ENCODE peak calls at places on chromosomes 4 and X, in seven cellular contexts. R is uterus, K is fibroblast of lung, Z is MM.1S, M is dorsolateral prefrontal cortex, Y is SK-N-SH, P is epithelial cell of proximal tubule. U is an unnamed sample.

GRCh38 chrX:40177942-40178715 is 80.4 kb upstream of the BCOR start:
- DNase-seq in R (no peak), K (no peak), Z (no peak), M (no peak), Y (no peak), P (no peak), U (no peak)

GRCh38 chr4:10704050-10704810 is 19.7 kb upstream of the CLNK start:
- DNase-seq in R (no peak), K (peak), Z (no peak), M (no peak), Y (no peak), P (no peak), U (no peak)

GRCh38 chrX:150841466-150842197 is 56.8 kb downstream of the CD99L2 start:
- DNase-seq in R (no peak), K (peak), Z (no peak), M (no peak), Y (no peak), P (no peak), U (peak)

GRCh38 chr4:8756816-8757215 is 114.8 kb downstream of the HMX1 start:
- DNase-seq in R (no peak), K (no peak), Z (no peak), M (no peak), Y (no peak), P (no peak), U (no peak)

GRCh38 chr4:73904491-73904890 is 35.3 kb downstream of the CXCL1 start:
- DNase-seq in R (no peak), K (peak), Z (no peak), M (no peak), Y (no peak), P (no peak), U (peak)

GRCh38 chrX:48957477-48957826 is at the start of gene OTUD5:
- DNase-seq in R (no peak), K (no peak), Z (no peak), M (peak), Y (peak), P (no peak), U (no peak)

GRCh38 chr4:20015825-20016224 is 235.9 kb upstream of the SLIT2 start:
- DNase-seq in R (no peak), K (peak), Z (no peak), M (no peak), Y (no peak), P (no peak), U (no peak)

GRCh38 chr4:40648742-40649281 is 19.1 kb upstream of the RBM47 start:
- DNase-seq in R (no peak), K (no peak), Z (no peak), M (no peak), Y (no peak), P (no peak), U (no peak)

GRCh38 chr4:124902111-124902510 is 189.6 kb upstream of the ANKRD50 start:
- DNase-seq in R (no peak), K (no peak), Z (no peak), M (no peak), Y (no peak), P (no peak), U (no peak)

GRCh38 chr4:77385124-77385969 is 220.3 kb upstream of the CXCL13 start:
- DNase-seq in R (peak), K (peak), Z (peak), M (peak), Y (peak), P (no peak), U (peak)

GRCh38 chr4:169968999-169969398 is 57.2 kb downstream of the MFAP3L start:
- DNase-seq in R (no peak), K (no peak), Z (no peak), M (no peak), Y (no peak), P (peak), U (peak)

GRCh38 chr4:120261117-120261516 is 194.5 kb upstream of the MAD2L1 start:
- DNase-seq in R (no peak), K (no peak), Z (no peak), M (no peak), Y (no peak), P (no peak), U (no peak)

GRCh38 chr4:53055274-53055673 is 193.2 kb downstream of the RASL11B start:
- DNase-seq in R (no peak), K (peak), Z (no peak), M (no peak), Y (peak), P (no peak), U (peak)

GRCh38 chr4:107599841-107600240 is 120.2 kb downstream of the PAPSS1 start:
- DNase-seq in R (no peak), K (no peak), Z (no peak), M (no peak), Y (no peak), P (no peak), U (no peak)

GRCh38 chr4:183798921-183799307 is 106.2 kb upstream of the STOX2 start:
- DNase-seq in R (no peak), K (no peak), Z (no peak), M (no peak), Y (no peak), P (no peak), U (no peak)
- TF ChIP-seq CTCF in R (no peak), K (no peak), Z (no peak), M (no peak), Y (no peak), P (no peak), U (no peak)

GRCh38 chr4:185932491-185932890 is 120.5 kb upstream of the SORBS2 start:
- DNase-seq in R (no peak), K (no peak), Z (no peak), M (no peak), Y (no peak), P (no peak), U (peak)
- H3K4me3 ChIP-seq in R (no peak), K (no peak), Z (no peak), M (no peak), Y (no peak), P (no peak), U (peak)

GRCh38 chrX:119880552-119881437 is 9.2 kb downstream of the NDUFA1 start:
- DNase-seq in R (no peak), K (peak), Z (peak), M (no peak), Y (peak), P (no peak), U (peak)
- TF ChIP-seq CTCF in R (peak), K (peak), Z (peak), M (peak), Y (peak), P (peak), U (peak)

GRCh38 chr4:105710012-105710600 is 1.5 kb downstream of the GSTCD start:
- DNase-seq in R (no peak), K (no peak), Z (no peak), M (no peak), Y (peak), P (no peak), U (no peak)
- H3K4me3 ChIP-seq in R (no peak), K (no peak), Z (peak), M (no peak), Y (peak), P (peak), U (no peak)

GRCh38 chrX:11758400-11759171 is 549 bp downstream of the MSL3 start:
- DNase-seq in R (peak), K (peak), Z (peak), M (peak), Y (peak), P (no peak), U (peak)
- TF ChIP-seq CTCF in R (peak), K (peak), Z (peak), M (peak), Y (peak), P (peak), U (peak)

DNA sequence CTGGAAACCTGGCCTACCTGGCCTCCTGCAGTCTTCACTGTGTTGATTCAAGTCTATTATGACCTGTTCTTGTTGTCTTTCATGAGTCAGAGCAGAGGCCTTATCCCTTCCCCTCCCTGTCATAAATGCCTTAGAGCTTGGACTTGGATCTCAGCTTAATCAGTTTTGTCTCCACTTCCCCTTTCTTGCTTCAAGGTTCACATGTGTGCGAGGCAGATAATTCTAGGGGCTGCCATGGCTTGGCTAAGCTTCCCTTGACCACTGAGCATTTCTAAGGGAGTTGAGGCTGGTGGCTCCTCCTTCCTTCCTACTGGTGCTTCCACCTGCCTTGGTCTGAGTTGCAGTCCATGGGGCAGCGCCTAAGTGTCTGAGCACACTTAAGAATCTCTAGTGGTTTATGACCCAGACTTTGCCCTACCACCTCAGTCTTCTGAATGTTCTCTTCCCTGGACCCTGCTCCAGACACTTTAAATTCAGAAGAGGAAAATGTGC is 1.7 kb upstream of the HEPH start:
- DNase-seq in R (no peak), K (no peak), Z (no peak), M (no peak), Y (no peak), P (no peak), U (no peak)
- H3K4me3 ChIP-seq in R (no peak), K (no peak), Z (no peak), M (no peak), Y (no peak), P (no peak), U (no peak)